ENCODE peak calls at places on chromosome 13, in four cellular contexts. F is nephron progenitor cell, Q is skeletal muscle cell, N is GM18507. T is an unnamed sample.

GRCh38 chr13:86572115-86572514 is 772.9 kb upstream of the SLITRK6 start:
- DNase-seq in F (no peak), Q (no peak), N (no peak), T (no peak)

GRCh38 chr13:44142911-44143665 is 230.5 kb upstream of the SERP2 start:
- DNase-seq in F (no peak), Q (no peak), N (no peak), T (no peak)

GRCh38 chr13:34678154-34678553 is 263.9 kb upstream of the NBEA start:
- DNase-seq in F (no peak), Q (no peak), N (no peak), T (peak; percentile 2)

GRCh38 chr13:112231451-112232083 is 144.6 kb upstream of the SPACA7 start:
- DNase-seq in F (no peak), Q (no peak), N (no peak), T (no peak)

GRCh38 chr13:95411641-95412040 is 110.4 kb upstream of the ABCC4 start:
- DNase-seq in F (no peak), Q (no peak), N (no peak), T (no peak)

GRCh38 chr13:48977973-48978372 is 2.3 kb downstream of the FNDC3A start:
- DNase-seq in F (no peak), Q (no peak), N (no peak), T (no peak)

GRCh38 chr13:49258097-49258796 is 10.5 kb downstream of the CDADC1 start:
- DNase-seq in F (no peak), Q (no peak), N (no peak), T (no peak)

GRCh38 chr13:79160818-79161217 is 245.2 kb downstream of the RBM26 start:
- DNase-seq in F (no peak), Q (no peak), N (no peak), T (no peak)

GRCh38 chr13:97220151-97220900 is 1.8 kb upstream of the MBNL2 start:
- DNase-seq in F (no peak), Q (no peak), N (no peak), T (no peak)

GRCh38 chr13:112996671-112997091 is 27.7 kb downstream of the MCF2L start:
- DNase-seq in F (no peak), Q (no peak), N (no peak), T (no peak)

GRCh38 chr13:71320452-71320851 is 546.6 kb downstream of the DACH1 start:
- DNase-seq in F (no peak), Q (no peak), N (no peak), T (peak; percentile 9)

GRCh38 chr13:76016799-76017198 is 380.7 kb downstream of the LMO7 start:
- DNase-seq in F (peak; percentile 7), Q (no peak), N (no peak), T (no peak)

GRCh38 chr13:113207890-113208423 is 512 bp downstream of the PCID2 start:
- DNase-seq in F (no peak), Q (no peak), N (no peak), T (no peak)

GRCh38 chr13:48631441-48631840 is 22.3 kb upstream of the CYSLTR2 start:
- DNase-seq in F (no peak), Q (no peak), N (no peak), T (no peak)

GRCh38 chr13:21075303-21076264 is 14.2 kb upstream of the LATS2 start:
- DNase-seq in F (peak; percentile 76), Q (no peak), N (no peak), T (no peak)

GRCh38 chr13:109381546-109382180 is 404.7 kb downstream of the IRS2 start:
- DNase-seq in F (no peak), Q (peak; percentile 65), N (no peak), T (no peak)

T was measured in fibroblast of the conjunctiva.